ENCODE peak calls at places on chromosome 15, in nine cellular contexts. One of them, this sample, is unnamed.

GRCh38 chr15:93483923-93484322 is 394.9 kb upstream of the RGMA start:
- DNase-seq in tibial artery: no peak
- DNase-seq in transverse colon: no peak
- DNase-seq in pancreas: no peak
- DNase-seq in AG04450: no peak
- DNase-seq in fibroblast of lung: no peak
- DNase-seq in brain microvascular endothelial cell: no peak
- DNase-seq in PC-9: no peak
- DNase-seq in fibroblast of mammary gland: no peak
- DNase-seq in this sample: no peak

GRCh38 chr15:68984589-68984988 is 29.9 kb upstream of the NOX5 start:
- DNase-seq in tibial artery: no peak
- DNase-seq in transverse colon: no peak
- DNase-seq in pancreas: no peak
- DNase-seq in AG04450: no peak
- DNase-seq in fibroblast of lung: no peak
- DNase-seq in brain microvascular endothelial cell: no peak
- DNase-seq in PC-9: no peak
- DNase-seq in fibroblast of mammary gland: no peak
- DNase-seq in this sample: no peak

GRCh38 chr15:59020321-59020720 is 32.9 kb downstream of the RNF111 start:
- DNase-seq in tibial artery: no peak
- DNase-seq in transverse colon: no peak
- DNase-seq in pancreas: no peak
- DNase-seq in AG04450: no peak
- DNase-seq in fibroblast of lung: no peak
- DNase-seq in brain microvascular endothelial cell: no peak
- DNase-seq in PC-9: no peak
- DNase-seq in fibroblast of mammary gland: peak
- DNase-seq in this sample: no peak

GRCh38 chr15:57541805-57542504 is 49.7 kb upstream of the MYZAP start:
- DNase-seq in tibial artery: peak
- DNase-seq in transverse colon: peak
- DNase-seq in pancreas: peak
- DNase-seq in AG04450: peak
- DNase-seq in fibroblast of lung: peak
- DNase-seq in brain microvascular endothelial cell: peak
- DNase-seq in PC-9: peak
- DNase-seq in fibroblast of mammary gland: peak
- DNase-seq in this sample: peak

GRCh38 chr15:66387176-66388056 is 704 bp downstream of the MAP2K1 start:
- DNase-seq in tibial artery: peak
- DNase-seq in transverse colon: peak
- DNase-seq in pancreas: peak
- DNase-seq in AG04450: no peak
- DNase-seq in fibroblast of lung: peak
- DNase-seq in brain microvascular endothelial cell: peak
- DNase-seq in PC-9: peak
- DNase-seq in fibroblast of mammary gland: peak
- DNase-seq in this sample: peak

GRCh38 chr15:90231028-90232017 is 2.4 kb downstream of the CIB1 start:
- DNase-seq in tibial artery: peak
- DNase-seq in transverse colon: peak
- DNase-seq in pancreas: peak
- DNase-seq in AG04450: no peak
- DNase-seq in fibroblast of lung: no peak
- DNase-seq in brain microvascular endothelial cell: no peak
- DNase-seq in PC-9: no peak
- DNase-seq in fibroblast of mammary gland: no peak
- DNase-seq in this sample: peak

GRCh38 chr15:66006986-66007385 is 137.7 kb downstream of the RAB11A start:
- DNase-seq in tibial artery: no peak
- DNase-seq in transverse colon: no peak
- DNase-seq in pancreas: no peak
- DNase-seq in AG04450: no peak
- DNase-seq in fibroblast of lung: peak
- DNase-seq in brain microvascular endothelial cell: no peak
- DNase-seq in PC-9: no peak
- DNase-seq in fibroblast of mammary gland: peak
- DNase-seq in this sample: no peak

GRCh38 chr15:69143756-69144436 is 16.5 kb upstream of the GLCE start:
- DNase-seq in tibial artery: no peak
- DNase-seq in transverse colon: no peak
- DNase-seq in pancreas: no peak
- DNase-seq in AG04450: no peak
- DNase-seq in fibroblast of lung: no peak
- DNase-seq in brain microvascular endothelial cell: no peak
- DNase-seq in PC-9: no peak
- DNase-seq in fibroblast of mammary gland: no peak
- DNase-seq in this sample: no peak

GRCh38 chr15:75785771-75786563 is 57.3 kb upstream of the UBE2Q2 start:
- DNase-seq in tibial artery: no peak
- DNase-seq in transverse colon: no peak
- DNase-seq in pancreas: peak
- DNase-seq in AG04450: no peak
- DNase-seq in fibroblast of lung: peak
- DNase-seq in brain microvascular endothelial cell: no peak
- DNase-seq in PC-9: no peak
- DNase-seq in fibroblast of mammary gland: no peak
- DNase-seq in this sample: no peak

GRCh38 chr15:80989110-80989517 is 505 bp downstream of the MESD start:
- DNase-seq in tibial artery: no peak
- DNase-seq in transverse colon: no peak
- DNase-seq in pancreas: no peak
- DNase-seq in AG04450: no peak
- DNase-seq in fibroblast of lung: no peak
- DNase-seq in brain microvascular endothelial cell: no peak
- DNase-seq in PC-9: no peak
- DNase-seq in fibroblast of mammary gland: no peak
- DNase-seq in this sample: no peak

GRCh38 chr15:29018406-29018805 is 132.6 kb downstream of the APBA2 start:
- DNase-seq in tibial artery: no peak
- DNase-seq in transverse colon: no peak
- DNase-seq in pancreas: no peak
- DNase-seq in AG04450: no peak
- DNase-seq in fibroblast of lung: no peak
- DNase-seq in brain microvascular endothelial cell: no peak
- DNase-seq in PC-9: no peak
- DNase-seq in fibroblast of mammary gland: no peak
- DNase-seq in this sample: no peak

GRCh38 chr15:71189723-71190122 is 74.5 kb downstream of the THSD4 start:
- DNase-seq in tibial artery: no peak
- DNase-seq in transverse colon: no peak
- DNase-seq in pancreas: no peak
- DNase-seq in AG04450: no peak
- DNase-seq in fibroblast of lung: peak
- DNase-seq in brain microvascular endothelial cell: peak
- DNase-seq in PC-9: no peak
- DNase-seq in fibroblast of mammary gland: peak
- DNase-seq in this sample: no peak

GRCh38 chr15:29470311-29470710 is 200.7 kb upstream of the NSMCE3 start:
- DNase-seq in tibial artery: no peak
- DNase-seq in transverse colon: no peak
- DNase-seq in pancreas: peak
- DNase-seq in AG04450: no peak
- DNase-seq in fibroblast of lung: no peak
- DNase-seq in brain microvascular endothelial cell: no peak
- DNase-seq in PC-9: no peak
- DNase-seq in fibroblast of mammary gland: no peak
- DNase-seq in this sample: no peak

GRCh38 chr15:90188914-90189748 is 12.0 kb upstream of the SEMA4B start:
- DNase-seq in tibial artery: no peak
- DNase-seq in transverse colon: no peak
- DNase-seq in pancreas: no peak
- DNase-seq in AG04450: no peak
- DNase-seq in fibroblast of lung: no peak
- DNase-seq in brain microvascular endothelial cell: no peak
- DNase-seq in PC-9: no peak
- DNase-seq in fibroblast of mammary gland: no peak
- DNase-seq in this sample: no peak

GRCh38 chr15:70062321-70062956 is 35.3 kb downstream of the TLE3 start:
- DNase-seq in tibial artery: peak
- DNase-seq in transverse colon: peak
- DNase-seq in pancreas: peak
- DNase-seq in AG04450: peak
- DNase-seq in fibroblast of lung: peak
- DNase-seq in brain microvascular endothelial cell: peak
- DNase-seq in PC-9: no peak
- DNase-seq in fibroblast of mammary gland: peak
- DNase-seq in this sample: no peak

GRCh38 chr15:66682865-66683264 is 19.2 kb upstream of the SMAD6 start:
- DNase-seq in tibial artery: no peak
- DNase-seq in transverse colon: no peak
- DNase-seq in pancreas: no peak
- DNase-seq in AG04450: no peak
- DNase-seq in fibroblast of lung: peak
- DNase-seq in brain microvascular endothelial cell: peak
- DNase-seq in PC-9: no peak
- DNase-seq in fibroblast of mammary gland: peak
- DNase-seq in this sample: no peak

GRCh38 chr15:40694706-40695468 is at the start of gene RAD51:
- DNase-seq in tibial artery: peak
- DNase-seq in transverse colon: peak
- DNase-seq in pancreas: peak
- DNase-seq in AG04450: peak
- DNase-seq in fibroblast of lung: peak
- DNase-seq in brain microvascular endothelial cell: peak
- DNase-seq in PC-9: peak
- DNase-seq in fibroblast of mammary gland: peak
- DNase-seq in this sample: peak

GRCh38 chr15:75891895-75892294 is 11.8 kb upstream of the FBXO22 start:
- DNase-seq in tibial artery: no peak
- DNase-seq in transverse colon: no peak
- DNase-seq in pancreas: no peak
- DNase-seq in AG04450: peak
- DNase-seq in fibroblast of lung: peak
- DNase-seq in brain microvascular endothelial cell: peak
- DNase-seq in PC-9: no peak
- DNase-seq in fibroblast of mammary gland: peak
- DNase-seq in this sample: no peak

DNA sequence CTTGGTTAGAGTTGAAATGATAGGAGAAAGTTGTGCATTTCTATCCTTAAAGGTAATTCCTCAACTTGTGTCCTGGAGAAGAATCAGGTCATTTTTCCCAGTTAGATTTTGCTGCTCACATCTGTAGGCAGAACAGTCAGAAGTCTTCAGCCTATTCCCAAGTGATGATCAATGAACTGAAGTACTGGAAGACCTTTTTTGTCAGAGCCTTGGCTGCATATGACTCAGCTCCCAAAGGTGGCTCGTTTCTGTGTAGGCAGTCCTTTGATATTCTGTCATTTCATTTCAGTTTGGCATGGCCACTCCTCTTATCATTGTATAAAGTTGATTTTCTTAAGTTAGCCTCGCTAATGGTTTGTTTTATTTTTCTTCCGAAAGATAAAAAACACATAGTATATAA is 90.7 kb downstream of the KLHL25 start:
- DNase-seq in tibial artery: no peak
- DNase-seq in transverse colon: no peak
- DNase-seq in pancreas: no peak
- DNase-seq in AG04450: no peak
- DNase-seq in fibroblast of lung: peak
- DNase-seq in brain microvascular endothelial cell: no peak
- DNase-seq in PC-9: no peak
- DNase-seq in fibroblast of mammary gland: peak
- DNase-seq in this sample: no peak
- H3K4me3 ChIP-seq in tibial artery: no peak
- H3K4me3 ChIP-seq in transverse colon: no peak
- H3K4me3 ChIP-seq in pancreas: no peak
- H3K4me3 ChIP-seq in AG04450: no peak
- H3K4me3 ChIP-seq in fibroblast of lung: no peak
- H3K4me3 ChIP-seq in brain microvascular endothelial cell: no peak
- H3K4me3 ChIP-seq in PC-9: no peak
- H3K4me3 ChIP-seq in fibroblast of mammary gland: no peak
- H3K4me3 ChIP-seq in this sample: no peak

GRCh38 chr15:63600646-63601025 is 3.4 kb downstream of the FBXL22 start:
- DNase-seq in tibial artery: peak
- DNase-seq in transverse colon: peak
- DNase-seq in pancreas: peak
- DNase-seq in AG04450: peak
- DNase-seq in fibroblast of lung: peak
- DNase-seq in brain microvascular endothelial cell: peak
- DNase-seq in PC-9: peak
- DNase-seq in fibroblast of mammary gland: peak
- DNase-seq in this sample: peak
- H3K4me3 ChIP-seq in tibial artery: peak
- H3K4me3 ChIP-seq in transverse colon: peak
- H3K4me3 ChIP-seq in pancreas: peak
- H3K4me3 ChIP-seq in AG04450: peak
- H3K4me3 ChIP-seq in fibroblast of lung: peak
- H3K4me3 ChIP-seq in brain microvascular endothelial cell: peak
- H3K4me3 ChIP-seq in PC-9: peak
- H3K4me3 ChIP-seq in fibroblast of mammary gland: peak
- H3K4me3 ChIP-seq in this sample: peak

GRCh38 chr15:56468271-56468912 is 3.5 kb upstream of the MNS1 start:
- DNase-seq in tibial artery: no peak
- DNase-seq in transverse colon: no peak
- DNase-seq in pancreas: no peak
- DNase-seq in AG04450: no peak
- DNase-seq in fibroblast of lung: no peak
- DNase-seq in brain microvascular endothelial cell: no peak
- DNase-seq in PC-9: no peak
- DNase-seq in fibroblast of mammary gland: peak
- DNase-seq in this sample: no peak
- H3K4me3 ChIP-seq in tibial artery: no peak
- H3K4me3 ChIP-seq in transverse colon: peak
- H3K4me3 ChIP-seq in pancreas: no peak
- H3K4me3 ChIP-seq in AG04450: no peak
- H3K4me3 ChIP-seq in fibroblast of lung: peak
- H3K4me3 ChIP-seq in brain microvascular endothelial cell: no peak
- H3K4me3 ChIP-seq in PC-9: no peak
- H3K4me3 ChIP-seq in fibroblast of mammary gland: peak
- H3K4me3 ChIP-seq in this sample: peak

DNA sequence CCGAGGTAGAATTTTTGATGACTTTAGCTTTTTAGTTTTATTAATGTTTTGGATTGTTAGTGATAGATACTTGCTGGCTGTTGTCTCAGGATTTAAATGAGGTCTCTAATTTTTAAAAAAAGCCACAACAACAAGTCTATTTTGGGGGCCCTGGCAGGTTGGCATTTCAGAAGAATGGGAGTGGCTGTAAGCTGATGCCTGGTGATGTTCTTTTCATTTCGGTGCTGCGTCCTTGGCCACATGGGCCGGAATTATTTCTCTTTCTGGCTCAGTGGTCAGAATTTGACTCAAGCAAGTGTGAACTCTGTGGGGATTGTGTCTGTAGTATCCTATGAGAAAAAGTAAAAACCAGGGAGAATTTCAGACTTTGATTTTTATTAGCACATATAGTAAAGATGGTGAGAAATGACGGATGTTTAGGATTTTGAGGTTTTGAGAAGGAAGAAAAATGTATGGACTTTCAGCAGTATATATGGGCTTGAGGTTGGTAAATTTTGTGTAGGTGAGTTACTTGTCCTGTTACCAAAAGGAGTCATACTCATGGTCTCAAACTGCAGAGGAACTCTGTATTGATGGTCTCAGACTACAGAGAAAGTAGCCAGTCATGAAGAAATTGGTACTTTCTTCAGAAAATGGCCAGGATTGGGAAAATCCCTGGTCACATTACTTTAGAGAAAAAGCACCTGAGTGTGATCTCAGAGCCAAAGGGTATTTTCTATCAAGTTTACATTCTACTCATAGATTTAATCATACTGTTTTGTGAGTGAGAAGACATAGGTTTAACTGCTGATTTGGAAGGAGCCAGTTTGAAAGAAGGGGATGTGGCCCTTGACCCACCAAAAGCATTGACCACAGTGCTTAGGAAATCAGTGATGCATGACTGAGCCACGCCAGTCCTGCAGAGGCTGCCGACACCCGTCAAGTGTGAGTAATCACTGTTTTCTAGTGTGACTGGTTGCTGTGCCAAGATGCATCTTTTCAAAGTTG is 203.3 kb downstream of the AKAP13 start:
- DNase-seq in tibial artery: no peak
- DNase-seq in transverse colon: peak
- DNase-seq in pancreas: no peak
- DNase-seq in AG04450: no peak
- DNase-seq in fibroblast of lung: peak
- DNase-seq in brain microvascular endothelial cell: no peak
- DNase-seq in PC-9: peak
- DNase-seq in fibroblast of mammary gland: peak
- DNase-seq in this sample: no peak
- H3K4me3 ChIP-seq in tibial artery: peak
- H3K4me3 ChIP-seq in transverse colon: peak
- H3K4me3 ChIP-seq in pancreas: peak
- H3K4me3 ChIP-seq in AG04450: no peak
- H3K4me3 ChIP-seq in fibroblast of lung: peak
- H3K4me3 ChIP-seq in brain microvascular endothelial cell: no peak
- H3K4me3 ChIP-seq in PC-9: peak
- H3K4me3 ChIP-seq in fibroblast of mammary gland: no peak
- H3K4me3 ChIP-seq in this sample: peak